ENCODE peak calls at places on chromosomes 2 and 18, in four cellular contexts. D is neuronal stem cell, E is H9, X is trophoblast cell. P is an unnamed sample.

GRCh38 chr2:50582164-50582563 is 449.8 kb downstream of the NRXN1 start:
- DNase-seq in E (no peak), X (no peak), D (no peak), P (no peak)

GRCh38 chr18:51076503-51076902 is 46.5 kb downstream of the SMAD4 start:
- DNase-seq in E (no peak), D (no peak), X (no peak), P (no peak)

GRCh38 chr2:188399159-188399558 is 107.5 kb downstream of the GULP1 start:
- DNase-seq in D (no peak), E (no peak), X (no peak), P (peak)

GRCh38 chr2:84741182-84741822 is 139.6 kb downstream of the TRABD2A start:
- DNase-seq in D (no peak), E (peak), X (no peak), P (peak)

GRCh38 chr2:63663013-63663864 is 74.5 kb downstream of the MDH1 start:
- DNase-seq in D (no peak), X (no peak), E (no peak), P (no peak)

GRCh38 chr2:230155359-230155758 is 64.4 kb downstream of the SP110 start:
- DNase-seq in X (no peak), E (no peak), D (no peak), P (no peak)

GRCh38 chr2:96105152-96105915 is 11.0 kb downstream of the ADRA2B start:
- DNase-seq in D (no peak), E (no peak), X (no peak), P (no peak)

GRCh38 chr2:138610201-138610945 is 108.8 kb downstream of the SPOPL start:
- DNase-seq in D (no peak), E (no peak), X (peak), P (no peak)

GRCh38 chr2:176817061-176817565 is 395.5 kb upstream of the HNRNPA3 start:
- DNase-seq in X (no peak), D (no peak), E (peak), P (no peak)

GRCh38 chr2:52877703-52878102 is 889.9 kb upstream of the CHAC2 start:
- DNase-seq in X (no peak), E (no peak), D (no peak), P (peak)

GRCh38 chr18:62198259-62198658 is 11.2 kb downstream of the RELCH start:
- DNase-seq in X (peak), E (no peak), D (no peak), P (no peak)

GRCh38 chr2:240326886-240327285 is 108.6 kb upstream of the GPC1 start:
- DNase-seq in D (no peak), E (no peak), X (no peak), P (no peak)

GRCh38 chr2:191204443-191204842 is 40.8 kb upstream of the MYO1B start:
- DNase-seq in D (no peak), X (no peak), E (no peak), P (peak)

GRCh38 chr2:71716697-71717624 is 263.6 kb downstream of the DYSF start:
- DNase-seq in E (no peak), D (no peak), X (no peak), P (peak)

GRCh38 chr2:12099374-12099773 is 352.9 kb downstream of the LPIN1 start:
- DNase-seq in D (no peak), E (no peak), X (peak), P (no peak)

GRCh38 chr2:201244829-201245228 is 15.5 kb upstream of the CASP8 start:
- DNase-seq in D (no peak), X (no peak), E (no peak), P (no peak)

GRCh38 chr2:27282892-27283291 is 663 bp downstream of the TRIM54 start:
- DNase-seq in D (no peak), E (peak), X (no peak), P (no peak)

GRCh38 chr2:150882751-150883520 is 378.7 kb downstream of the RBM43 start:
- DNase-seq in E (no peak), X (no peak), D (no peak), P (no peak)

GRCh38 chr18:69647695-69648094 is 247.0 kb downstream of the DOK6 start:
- DNase-seq in X (no peak), E (no peak), D (no peak), P (no peak)

GRCh38 chr2:134348239-134348638 is 94.4 kb downstream of the MGAT5 start:
- DNase-seq in D (no peak), E (no peak), X (no peak), P (peak)

GRCh38 chr2:111239107-111239506 is 118.4 kb downstream of the BCL2L11 start:
- DNase-seq in E (no peak), D (no peak), X (no peak), P (no peak)

GRCh38 chr2:206989306-206989705 is 50.0 kb downstream of the CPO start:
- DNase-seq in E (peak), D (no peak), X (peak), P (peak)

GRCh38 chr2:126988482-126988881 is 89.8 kb downstream of the TEX51 start:
- DNase-seq in D (no peak), E (no peak), X (no peak), P (no peak)

GRCh38 chr2:234289789-234290188 is 207.1 kb downstream of the ARL4C start:
- DNase-seq in X (peak), D (no peak), E (no peak), P (peak)

GRCh38 chr2:95670167-95670566 is 78.4 kb downstream of the TRIM43 start:
- DNase-seq in D (no peak), E (no peak), X (peak), P (no peak)

GRCh38 chr2:113894156-113894743 is 4.4 kb downstream of the ACTR3 start:
- DNase-seq in E (no peak), X (no peak), D (no peak), P (peak)

GRCh38 chr2:109279243-109279860 is 150.3 kb downstream of the SH3RF3 start:
- DNase-seq in X (no peak), E (peak), D (no peak), P (peak)

GRCh38 chr2:121558329-121558728 is 27.6 kb downstream of the RNU4ATAC start:
- DNase-seq in E (no peak), D (no peak), X (no peak), P (no peak)

GRCh38 chr18:13480856-13481255 is 245.5 kb downstream of the FAM210A start:
- DNase-seq in X (no peak), D (no peak), E (no peak), P (no peak)

GRCh38 chr2:128512664-128513415 is 194.2 kb upstream of the HS6ST1 start:
- DNase-seq in D (no peak), X (no peak), E (no peak), P (no peak)

GRCh38 chr2:31893093-31893492 is 117.7 kb downstream of the MEMO1 start:
- DNase-seq in D (no peak), X (no peak), E (no peak), P (no peak)

GRCh38 chr2:3102081-3102914 is 275.3 kb downstream of the EIPR1 start:
- DNase-seq in X (no peak), E (no peak), D (no peak), P (no peak)

GRCh38 chr2:238525990-238526389 is 99.3 kb downstream of the ASB1 start:
- DNase-seq in X (no peak), D (no peak), E (no peak), P (no peak)

GRCh38 chr18:28159055-28159454 is 17.9 kb downstream of the CDH2 start:
- DNase-seq in D (no peak), X (no peak), E (peak), P (no peak)

GRCh38 chr2:44936275-44936674 is 5.2 kb upstream of the SIX3 start:
- DNase-seq in E (no peak), D (no peak), X (no peak), P (no peak)

GRCh38 chr18:26483633-26484032 is 64.7 kb downstream of the KCTD1 start:
- DNase-seq in D (no peak), E (no peak), X (no peak), P (no peak)

GRCh38 chr18:26479065-26479685 is 69.2 kb downstream of the KCTD1 start:
- DNase-seq in X (no peak), D (no peak), E (peak), P (no peak)

GRCh38 chr18:26482567-26482966 is 65.8 kb downstream of the KCTD1 start:
- DNase-seq in X (no peak), E (peak), D (no peak), P (no peak)

GRCh38 chr18:26479686-26480079 is 68.7 kb downstream of the KCTD1 start:
- DNase-seq in E (no peak), X (no peak), D (no peak), P (no peak)

GRCh38 chr18:26480897-26481795 is 67.2 kb downstream of the KCTD1 start:
- DNase-seq in E (no peak), X (no peak), D (no peak), P (peak)
- H2BK12ac ChIP-seq in E (no peak), X (no peak), D (no peak), P (no peak)

GRCh38 chr2:7097353-7097895 is 180.2 kb downstream of the RNF144A start:
- DNase-seq in X (peak), D (peak), E (peak), P (peak)
- H2BK12ac ChIP-seq in X (no peak), D (no peak), E (no peak), P (no peak)

DNA sequence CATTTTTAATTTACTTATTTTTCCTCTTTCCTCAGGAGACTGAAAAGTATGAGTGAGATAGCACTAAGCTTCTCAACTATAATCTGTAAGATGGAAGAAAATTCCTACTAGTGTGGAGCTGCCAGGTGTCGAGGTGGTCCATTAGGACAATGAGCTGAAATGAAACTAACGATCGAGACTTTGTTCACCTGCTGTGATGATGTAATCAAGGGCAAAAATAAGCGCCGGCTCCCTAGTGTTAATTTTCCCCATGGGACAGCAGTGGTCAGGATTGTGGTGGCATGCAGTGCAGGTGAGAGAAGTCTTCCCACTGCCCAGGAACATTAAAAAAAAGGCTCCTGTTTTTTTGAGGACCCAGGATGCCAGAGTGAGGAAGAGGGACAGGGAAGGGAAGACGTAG is 859.1 kb upstream of the GCFC2 start:
- DNase-seq in E (no peak), X (no peak), D (no peak), P (no peak)
- H2BK12ac ChIP-seq in E (no peak), X (no peak), D (no peak), P (no peak)

GRCh38 chr2:777546-777945 is 100.3 kb upstream of the TMEM18 start:
- DNase-seq in D (no peak), X (no peak), E (no peak), P (no peak)

GRCh38 chr2:776517-776916 is 99.3 kb upstream of the TMEM18 start:
- DNase-seq in D (no peak), E (no peak), X (no peak), P (no peak)

GRCh38 chr2:776038-776437 is 98.8 kb upstream of the TMEM18 start:
- DNase-seq in X (no peak), E (no peak), D (no peak), P (no peak)

GRCh38 chr2:778680-779350 is 101.6 kb upstream of the TMEM18 start:
- DNase-seq in E (no peak), D (no peak), X (no peak), P (no peak)

DNA sequence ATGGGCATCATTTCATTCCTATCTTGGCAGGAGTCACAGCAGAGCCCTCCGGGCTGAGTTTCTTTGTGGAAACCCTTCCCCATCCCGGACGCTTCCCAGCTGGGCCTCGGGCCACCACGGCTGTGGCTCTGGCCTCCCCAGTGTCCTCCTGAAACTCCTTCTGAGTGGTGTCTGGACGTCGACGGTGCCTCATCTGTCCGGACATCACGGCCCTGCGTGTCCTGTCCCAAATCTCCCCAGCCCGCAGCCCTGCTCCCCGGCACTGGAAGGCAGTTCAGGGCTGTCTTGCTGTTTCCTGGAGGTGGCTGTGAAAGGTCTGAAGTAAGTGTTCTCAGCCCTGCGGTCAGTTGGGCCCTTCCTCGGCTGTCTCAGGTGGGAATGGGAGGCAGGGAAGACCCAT is 99.8 kb upstream of the TMEM18 start:
- DNase-seq in D (no peak), E (no peak), X (no peak), P (no peak)
- H2BK12ac ChIP-seq in D (no peak), E (no peak), X (no peak), P (no peak)

GRCh38 chr2:120384486-120385354 is 38.8 kb downstream of the INHBB start:
- DNase-seq in D (no peak), E (no peak), X (no peak), P (no peak)
- H2BK12ac ChIP-seq in D (no peak), E (no peak), X (no peak), P (no peak)

GRCh38 chr2:182667321-182667695 is 48.7 kb upstream of the DNAJC10 start:
- DNase-seq in D (no peak), E (no peak), X (no peak), P (no peak)
- H2BK12ac ChIP-seq in D (no peak), E (no peak), X (no peak), P (no peak)

DNA sequence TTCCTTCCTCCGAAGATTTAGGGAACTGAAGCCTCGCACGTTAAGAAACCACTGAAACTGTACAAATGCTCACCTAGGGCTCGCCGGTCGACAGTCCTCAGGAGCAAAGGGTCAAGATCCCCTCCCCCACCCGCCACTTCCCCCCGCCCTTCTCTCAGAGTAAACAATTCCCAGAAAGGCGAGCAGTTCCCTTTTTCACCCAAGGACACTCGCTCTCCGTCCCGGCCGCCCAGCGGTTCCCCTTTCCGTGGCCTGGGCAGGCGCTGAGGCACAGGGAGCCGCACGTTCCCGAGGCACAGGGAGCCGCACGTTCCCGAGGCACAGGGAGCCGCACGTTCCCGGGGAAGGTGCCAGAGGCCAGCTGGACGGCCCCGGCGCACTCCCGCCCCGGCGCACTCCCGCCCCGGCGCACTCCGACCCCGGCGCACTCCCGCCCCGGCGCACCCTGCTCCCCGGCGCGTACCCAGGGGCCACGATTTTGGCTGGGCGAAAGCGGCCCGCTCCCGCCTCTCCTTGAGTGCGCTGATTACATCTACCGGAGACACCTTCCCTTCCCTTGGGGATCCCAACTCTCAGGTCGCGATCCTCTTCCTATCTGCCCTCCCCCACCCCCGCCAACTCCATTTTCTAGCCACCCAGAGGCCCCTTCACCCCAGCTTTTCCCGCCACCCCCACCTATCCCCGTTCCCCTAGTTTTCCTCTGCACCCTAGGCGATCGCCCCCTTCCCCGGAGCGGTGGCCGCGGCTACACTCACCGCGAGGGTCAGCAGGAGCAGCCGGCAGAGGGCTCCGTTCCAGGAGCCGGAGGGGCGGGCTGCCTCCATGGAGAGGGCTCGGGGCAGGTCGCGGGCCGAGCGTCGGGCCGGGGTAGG is 837 bp downstream of the DSC2 start:
- DNase-seq in E (peak), X (peak), D (peak), P (peak)
- H2BK12ac ChIP-seq in E (no peak), X (peak), D (peak), P (peak)